ENCODE peak calls at places on chromosomes 16 and 17, in six cellular contexts. D, B, I, J, Z and N are unnamed samples.

GRCh38 chr16:19235886-19236285 is 49.6 kb upstream of the CLEC19A start:
- DNase-seq in Z (no peak), I (no peak), J (no peak), B (no peak), D (no peak), N (no peak)

GRCh38 chr16:75591001-75591852 is 25.0 kb downstream of the GABARAPL2 start:
- DNase-seq in I (peak), B (no peak), Z (peak), D (no peak), J (no peak), N (peak)

GRCh38 chr17:142102-142661 is 4.8 kb downstream of the SCGB1C2 start:
- DNase-seq in Z (peak), I (peak), D (no peak), J (no peak), B (no peak), N (peak)

GRCh38 chr17:43210576-43210975 is 1.1 kb upstream of the TMEM106A start:
- DNase-seq in J (no peak), Z (no peak), I (no peak), B (no peak), D (no peak), N (no peak)

GRCh38 chr17:42759982-42760651 is 910 bp upstream of the RAMP2 start:
- DNase-seq in J (no peak), I (no peak), D (no peak), B (no peak), Z (no peak), N (peak)

GRCh38 chr16:30485818-30486436 is 13.4 kb downstream of the ITGAL start:
- DNase-seq in B (no peak), J (no peak), I (peak), D (no peak), Z (peak), N (no peak)

GRCh38 chr17:63542942-63543821 is 7.1 kb upstream of the DCAF7 start:
- DNase-seq in D (no peak), B (no peak), Z (no peak), I (no peak), J (no peak), N (no peak)

GRCh38 chr17:78258323-78259229 is 27.1 kb downstream of the TMEM235 start:
- DNase-seq in J (no peak), D (no peak), Z (peak), B (peak), I (peak), N (peak)

GRCh38 chr16:86515780-86516617 is 5.7 kb downstream of the FOXF1 start:
- DNase-seq in D (peak), I (peak), B (peak), Z (peak), J (no peak), N (peak)

GRCh38 chr16:67243481-67243880 is 3.8 kb downstream of the FHOD1 start:
- DNase-seq in D (no peak), Z (no peak), J (no peak), I (no peak), B (no peak), N (no peak)

GRCh38 chr16:50974438-50975036 is 176.5 kb downstream of the SALL1 start:
- DNase-seq in Z (no peak), J (no peak), B (no peak), D (no peak), I (no peak), N (peak)

GRCh38 chr16:324201-324450 is 28.4 kb downstream of the AXIN1 start:
- DNase-seq in I (no peak), Z (no peak), J (no peak), D (no peak), B (no peak), N (no peak)

GRCh38 chr17:12627177-12627629 is 38.5 kb upstream of the MYOCD start:
- DNase-seq in B (no peak), D (no peak), Z (peak), I (peak), J (no peak), N (no peak)

GRCh38 chr16:52078716-52079655 is 468.0 kb downstream of the TOX3 start:
- DNase-seq in B (no peak), I (no peak), D (no peak), Z (no peak), J (no peak), N (no peak)

GRCh38 chr16:89422527-89422904 is 67.8 kb downstream of the ANKRD11 start:
- DNase-seq in D (no peak), J (no peak), Z (no peak), I (peak), B (no peak), N (no peak)

GRCh38 chr16:81238296-81239011 is at the start of gene BCO1:
- DNase-seq in B (peak), D (peak), I (peak), J (no peak), Z (peak), N (peak)

GRCh38 chr16:12256880-12257279 is 280.3 kb downstream of the SNX29 start:
- DNase-seq in J (no peak), I (peak), Z (no peak), D (no peak), B (no peak), N (peak)

GRCh38 chr16:12260119-12260646 is 283.6 kb downstream of the SNX29 start:
- DNase-seq in J (no peak), I (no peak), D (no peak), B (no peak), Z (no peak), N (no peak)

GRCh38 chr16:12259258-12259657 is 282.7 kb downstream of the SNX29 start:
- DNase-seq in J (no peak), I (no peak), D (no peak), B (no peak), Z (no peak), N (no peak)

GRCh38 chr16:12257926-12258561 is 281.5 kb downstream of the SNX29 start:
- DNase-seq in I (no peak), Z (no peak), J (no peak), D (no peak), B (peak), N (peak)

GRCh38 chr16:12258806-12259205 is 282.3 kb downstream of the SNX29 start:
- DNase-seq in D (no peak), Z (no peak), B (no peak), J (no peak), I (no peak), N (no peak)
- H2BK15ac ChIP-seq in D (no peak), Z (no peak), B (no peak), J (no peak), I (no peak), N (no peak)

GRCh38 chr16:48366165-48367093 is 18.8 kb downstream of the SIAH1 start:
- DNase-seq in B (peak), I (peak), Z (peak), J (no peak), D (no peak), N (peak)
- H2BK15ac ChIP-seq in B (no peak), I (no peak), Z (no peak), J (no peak), D (no peak), N (no peak)

GRCh38 chr16:46573008-46573833 is 48.0 kb downstream of the SHCBP1 start:
- DNase-seq in B (peak), J (no peak), Z (peak), D (no peak), I (peak), N (peak)

GRCh38 chr16:46573834-46574159 is 47.4 kb downstream of the SHCBP1 start:
- DNase-seq in Z (no peak), I (no peak), J (no peak), B (peak), D (no peak), N (no peak)

GRCh38 chr16:46568472-46569230 is 52.5 kb downstream of the SHCBP1 start:
- DNase-seq in D (no peak), B (no peak), Z (no peak), I (no peak), J (no peak), N (no peak)

GRCh38 chr16:46569231-46569735 is 51.9 kb downstream of the SHCBP1 start:
- DNase-seq in J (no peak), Z (no peak), B (peak), I (no peak), D (no peak), N (no peak)
- H2BK15ac ChIP-seq in J (no peak), Z (no peak), B (no peak), I (no peak), D (no peak), N (no peak)

GRCh38 chr17:1951920-1952319 is 73.2 kb downstream of the RTN4RL1 start:
- DNase-seq in D (no peak), J (no peak), B (peak), I (no peak), Z (no peak), N (no peak)
- H2BK15ac ChIP-seq in D (no peak), J (no peak), B (no peak), I (no peak), Z (no peak), N (no peak)

GRCh38 chr17:15398736-15399331 is 57.4 kb upstream of the TEKT3 start:
- DNase-seq in D (no peak), B (peak), J (no peak), Z (peak), I (peak), N (no peak)
- H2BK15ac ChIP-seq in D (no peak), B (no peak), J (peak), Z (no peak), I (peak), N (no peak)

GRCh38 chr16:69367980-69368379 is 16.4 kb upstream of the TMED6 start:
- DNase-seq in D (no peak), I (peak), Z (no peak), B (no peak), J (no peak), N (no peak)
- H2BK15ac ChIP-seq in D (no peak), I (no peak), Z (no peak), B (no peak), J (no peak), N (no peak)

DNA sequence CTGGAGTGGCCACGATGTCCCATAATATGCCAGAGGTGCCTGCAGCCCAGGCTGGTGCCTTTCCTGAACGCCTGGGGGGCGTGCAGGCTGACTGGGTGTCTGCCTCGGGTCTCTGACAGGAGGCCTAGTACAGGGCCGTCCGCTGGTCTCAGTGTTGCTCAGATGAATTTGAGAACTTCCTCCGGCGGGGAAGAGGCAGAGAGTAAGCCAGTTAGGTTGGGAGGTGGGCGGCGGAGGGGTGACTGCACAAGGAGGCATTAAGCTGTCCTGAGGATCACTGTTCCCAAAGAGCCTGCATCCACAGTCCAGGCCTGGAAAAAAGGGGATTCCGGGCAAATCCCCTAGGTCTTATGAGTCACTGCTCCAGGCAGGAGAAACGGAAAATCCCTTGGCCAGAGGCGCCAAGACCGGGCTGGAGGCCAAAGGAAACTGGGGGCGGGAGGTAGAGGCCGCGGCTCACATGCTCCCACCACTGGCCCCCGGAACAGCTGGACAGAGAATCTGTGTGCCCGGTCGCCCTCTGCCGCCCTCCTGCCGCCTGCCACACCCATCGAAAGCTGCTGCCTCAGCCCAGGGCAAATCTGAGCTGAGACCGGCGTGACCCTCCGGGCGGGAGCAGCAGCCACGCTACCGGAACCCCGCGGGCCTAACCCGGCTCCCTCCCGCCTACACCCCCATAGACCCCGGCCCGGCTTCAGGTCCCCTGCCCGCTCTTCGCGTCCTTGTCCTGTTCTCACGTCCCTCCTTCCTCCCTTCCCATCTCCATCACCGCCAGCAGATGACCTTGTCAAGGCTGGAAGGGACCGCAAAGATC is 1.2 kb downstream of the TRIM47 start:
- DNase-seq in J (no peak), B (peak), D (no peak), I (peak), Z (peak), N (peak)
- H2BK15ac ChIP-seq in J (peak), B (no peak), D (peak), I (peak), Z (peak), N (no peak)

GRCh38 chr17:29151567-29151966 is 28.6 kb downstream of the MYO18A start:
- DNase-seq in D (no peak), J (no peak), I (peak), Z (peak), B (peak), N (peak)
- H2BK15ac ChIP-seq in D (no peak), J (no peak), I (peak), Z (no peak), B (no peak), N (no peak)

GRCh38 chr16:28288117-28288516 is 4.2 kb upstream of the SBK1 start:
- DNase-seq in Z (no peak), D (no peak), I (no peak), B (no peak), J (no peak), N (no peak)

GRCh38 chr16:28291651-28292626 is at the start of gene SBK1:
- DNase-seq in J (no peak), D (peak), B (peak), I (peak), Z (peak), N (peak)

GRCh38 chr16:28289939-28290862 is 2.1 kb upstream of the SBK1 start:
- DNase-seq in D (no peak), B (no peak), Z (no peak), I (no peak), J (no peak), N (no peak)

GRCh38 chr16:28292731-28293588 is 635 bp downstream of the SBK1 start:
- DNase-seq in D (peak), Z (no peak), B (peak), J (no peak), I (no peak), N (peak)

DNA sequence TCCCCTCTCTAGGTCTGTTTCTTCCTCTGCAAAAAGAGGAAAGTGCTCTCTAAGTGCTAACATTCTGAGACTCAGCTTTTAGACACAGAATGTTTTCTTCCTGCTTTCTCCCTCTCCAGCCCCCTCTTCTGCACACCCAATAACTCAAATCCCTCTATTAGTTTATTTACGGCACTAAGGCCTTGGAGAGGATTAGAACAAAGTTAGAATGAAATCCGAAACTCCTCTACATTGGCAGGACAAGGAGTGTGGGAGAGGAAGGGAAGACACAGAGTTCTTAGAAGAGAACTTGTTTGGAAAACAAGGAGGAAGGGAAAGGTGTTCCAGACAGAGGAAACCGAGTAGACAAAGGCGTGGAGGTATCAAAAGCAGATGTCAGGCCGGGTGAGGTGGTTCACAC is 3.2 kb upstream of the SBK1 start:
- DNase-seq in I (no peak), Z (no peak), B (no peak), D (no peak), J (no peak), N (no peak)
- H2BK15ac ChIP-seq in I (no peak), Z (no peak), B (no peak), D (no peak), J (no peak), N (no peak)